ENCODE peak calls at places on chromosomes 1 and 21, in nine cellular contexts. L is IMR-90, O is NB4, Q is esophagus squamous epithelium, F is adrenal gland, M is heart left ventricle, A is prostate gland, W is body of pancreas, P is ovary. R is an unnamed sample.

GRCh38 chr1:166906647-166907046 is 30.6 kb upstream of the TADA1 start:
- DNase-seq in L (no peak), O (no peak), Q (no peak), F (no peak), M (no peak), A (no peak), W (no peak), P (no peak), R (no peak)

GRCh38 chr1:193552274-193552673 is 365.9 kb upstream of the B3GALT2 start:
- DNase-seq in L (no peak), O (no peak), Q (no peak), F (no peak), M (no peak), A (no peak), W (no peak), P (no peak), R (no peak)

GRCh38 chr1:186620951-186621350 is 59.3 kb downstream of the PTGS2 start:
- DNase-seq in L (peak), O (peak), Q (no peak), F (no peak), M (no peak), A (no peak), W (no peak), P (no peak), R (no peak)

GRCh38 chr21:36753556-36753955 is 54.6 kb downstream of the SIM2 start:
- DNase-seq in L (peak), O (no peak), Q (no peak), F (no peak), M (no peak), A (no peak), W (no peak), P (no peak), R (no peak)

GRCh38 chr1:157399984-157400382 is 152.3 kb downstream of the FCRL5 start:
- DNase-seq in L (no peak), O (peak), Q (no peak), F (no peak), M (no peak), A (no peak), W (no peak), P (no peak), R (no peak)

GRCh38 chr21:44742418-44743153 is 31.2 kb upstream of the TSPEAR start:
- DNase-seq in L (peak), O (peak), Q (no peak), F (no peak), M (no peak), A (no peak), W (no peak), P (no peak), R (no peak)

GRCh38 chr1:205546541-205546940 is 42.1 kb downstream of the CDK18 start:
- DNase-seq in L (no peak), O (no peak), Q (no peak), F (no peak), M (no peak), A (no peak), W (no peak), P (no peak), R (no peak)

GRCh38 chr21:45859041-45859761 is 122.4 kb upstream of the COL6A1 start:
- DNase-seq in L (no peak), O (no peak), Q (no peak), F (no peak), M (no peak), A (no peak), W (no peak), P (no peak), R (no peak)

GRCh38 chr1:235357485-235358378 is 9.5 kb upstream of the TBCE start:
- DNase-seq in L (no peak), O (no peak), Q (no peak), F (no peak), M (no peak), A (no peak), W (no peak), P (no peak), R (no peak)

GRCh38 chr1:65009176-65009575 is 42.8 kb upstream of the JAK1 start:
- DNase-seq in L (no peak), O (no peak), Q (no peak), F (no peak), M (no peak), A (no peak), W (no peak), P (no peak), R (no peak)

GRCh38 chr21:33976980-33977720 is 61.5 kb upstream of the ATP5PO start:
- DNase-seq in L (no peak), O (no peak), Q (no peak), F (no peak), M (no peak), A (no peak), W (no peak), P (no peak), R (no peak)

GRCh38 chr1:54111624-54112023 is 41.2 kb downstream of the CDCP2 start:
- DNase-seq in L (no peak), O (no peak), Q (no peak), F (no peak), M (no peak), A (no peak), W (no peak), P (no peak), R (no peak)

GRCh38 chr1:147787765-147788164 is 27.4 kb upstream of the GJA5 start:
- DNase-seq in L (no peak), O (no peak), Q (no peak), F (no peak), M (no peak), A (no peak), W (no peak), P (no peak), R (no peak)

GRCh38 chr1:214584805-214585766 is 17.9 kb upstream of the CENPF start:
- DNase-seq in L (peak), O (peak), Q (no peak), F (no peak), M (no peak), A (no peak), W (no peak), P (no peak), R (no peak)

GRCh38 chr1:228015276-228016180 is 8.7 kb downstream of the WNT3A start:
- DNase-seq in L (peak), O (no peak), Q (no peak), F (peak), M (no peak), A (no peak), W (peak), P (peak), R (peak)

GRCh38 chr1:200873671-200874397 is 1.1 kb downstream of the GPR25 start:
- DNase-seq in L (no peak), O (no peak), Q (no peak), F (no peak), M (no peak), A (no peak), W (no peak), P (no peak), R (no peak)

GRCh38 chr1:15714438-15715136 is 21.5 kb upstream of the SLC25A34 start:
- DNase-seq in L (peak), O (no peak), Q (no peak), F (no peak), M (peak), A (no peak), W (no peak), P (no peak), R (no peak)

GRCh38 chr1:243946946-243947345 is 96.9 kb upstream of the AKT3 start:
- DNase-seq in L (no peak), O (peak), Q (no peak), F (peak), M (no peak), A (no peak), W (no peak), P (no peak), R (no peak)

GRCh38 chr1:181179980-181180964 is 91.8 kb downstream of the IER5 start:
- DNase-seq in L (peak), O (no peak), Q (no peak), F (no peak), M (peak), A (no peak), W (peak), P (peak), R (peak)

GRCh38 chr21:45490049-45490731 is 52.0 kb downstream of the SLC19A1 start:
- DNase-seq in L (no peak), O (no peak), Q (no peak), F (no peak), M (no peak), A (no peak), W (no peak), P (no peak), R (no peak)

GRCh38 chr1:149845416-149845815 is 54.0 kb upstream of the BOLA1 start:
- DNase-seq in L (no peak), O (peak), Q (no peak), F (peak), M (no peak), A (no peak), W (no peak), P (no peak), R (no peak)

GRCh38 chr1:171081220-171081993 is 9.3 kb upstream of the FMO3 start:
- DNase-seq in L (peak), O (peak), Q (no peak), F (no peak), M (no peak), A (no peak), W (no peak), P (no peak), R (no peak)

GRCh38 chr21:42865361-42866160 is 13.8 kb downstream of the WDR4 start:
- DNase-seq in L (no peak), O (no peak), Q (no peak), F (no peak), M (peak), A (no peak), W (no peak), P (peak), R (no peak)

GRCh38 chr1:174428033-174428432 is 19.7 kb upstream of the GPR52 start:
- DNase-seq in L (no peak), O (no peak), Q (no peak), F (no peak), M (no peak), A (no peak), W (no peak), P (no peak), R (no peak)

GRCh38 chr1:57202254-57202653 is 221.6 kb downstream of the DAB1 start:
- DNase-seq in L (no peak), O (no peak), Q (no peak), F (no peak), M (no peak), A (no peak), W (no peak), P (no peak), R (no peak)

GRCh38 chr1:53593758-53594380 is 134.7 kb downstream of the DMRTB1 start:
- DNase-seq in L (no peak), O (no peak), Q (no peak), F (no peak), M (no peak), A (no peak), W (peak), P (no peak), R (no peak)

GRCh38 chr1:202200669-202201068 is 7.1 kb downstream of the LGR6 start:
- DNase-seq in L (no peak), O (no peak), Q (no peak), F (no peak), M (peak), A (peak), W (no peak), P (no peak), R (peak)

GRCh38 chr1:80534606-80535360 is 1266.0 kb upstream of the ADGRL2 start:
- DNase-seq in L (peak), O (no peak), Q (no peak), F (no peak), M (no peak), A (no peak), W (no peak), P (no peak), R (no peak)

GRCh38 chr1:38502772-38503171 is 356.8 kb downstream of the RRAGC start:
- DNase-seq in L (no peak), O (peak), Q (no peak), F (peak), M (no peak), A (no peak), W (no peak), P (no peak), R (no peak)
- TF ChIP-seq CTCF in L (peak), O (no peak), Q (no peak), F (no peak), M (no peak), A (no peak), W (no peak), P (no peak), R (no peak)

GRCh38 chr1:94244816-94245215 is 7.4 kb upstream of the ARHGAP29 start:
- DNase-seq in L (no peak), O (no peak), Q (no peak), F (no peak), M (no peak), A (no peak), W (no peak), P (no peak), R (no peak)

GRCh38 chr1:94246692-94247145 is 9.3 kb upstream of the ARHGAP29 start:
- DNase-seq in L (no peak), O (no peak), Q (no peak), F (no peak), M (peak), A (no peak), W (no peak), P (no peak), R (no peak)

GRCh38 chr1:94245747-94246438 is 8.5 kb upstream of the ARHGAP29 start:
- DNase-seq in L (peak), O (no peak), Q (no peak), F (no peak), M (no peak), A (no peak), W (no peak), P (no peak), R (no peak)

GRCh38 chr1:94248956-94249688 is 11.7 kb upstream of the ARHGAP29 start:
- DNase-seq in L (no peak), O (no peak), Q (no peak), F (no peak), M (no peak), A (no peak), W (no peak), P (no peak), R (no peak)

DNA sequence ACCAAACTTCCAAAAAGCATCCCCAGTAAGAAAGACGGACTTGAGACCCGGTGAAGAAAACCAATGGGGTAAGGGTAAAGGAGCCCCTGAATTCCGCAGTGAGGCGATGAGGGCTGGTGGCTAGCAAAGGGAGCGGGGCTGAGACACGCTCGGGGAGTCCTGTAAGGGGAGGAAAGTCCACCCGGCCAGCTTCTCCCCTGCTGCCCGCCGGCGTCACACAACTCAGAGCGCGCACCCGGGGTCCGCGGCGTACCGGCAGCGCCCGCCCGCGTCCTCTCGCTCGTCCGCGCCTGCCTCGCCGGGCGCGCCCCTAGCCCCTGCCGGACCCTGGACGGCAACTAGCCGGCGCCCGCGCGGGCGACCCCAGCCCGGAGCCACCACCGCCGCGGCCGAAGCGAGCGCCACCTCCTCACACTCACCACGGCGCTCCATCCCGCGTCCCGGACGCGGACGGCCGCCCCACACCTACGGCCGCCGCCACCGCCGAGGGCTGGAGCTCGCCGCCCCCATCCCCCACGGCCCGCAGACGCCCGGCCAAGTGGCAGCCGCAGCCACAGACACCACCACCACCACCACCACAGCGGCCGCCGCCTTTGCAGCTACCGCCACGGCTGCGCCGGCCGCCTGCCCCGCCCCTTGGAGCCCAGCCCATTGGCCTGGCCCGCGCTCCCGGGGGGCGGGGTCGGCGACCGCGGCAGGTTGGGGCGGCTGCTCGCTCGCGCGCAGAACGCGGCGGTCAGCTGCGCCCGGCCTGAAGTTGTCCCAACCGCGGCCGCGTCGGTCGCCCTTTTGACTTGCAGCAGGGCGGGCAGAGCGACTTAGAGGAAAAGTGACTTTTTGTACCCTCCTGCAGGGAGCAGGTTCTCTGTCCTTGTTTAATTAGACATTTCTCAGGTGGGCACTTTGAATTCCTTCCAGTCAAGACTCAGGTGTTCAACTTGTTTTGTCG is 10.0 kb upstream of the ARHGAP29 start:
- DNase-seq in L (peak), O (peak), Q (no peak), F (peak), M (peak), A (peak), W (peak), P (peak), R (peak)
- TF ChIP-seq POLR2A in L (no peak), O (no peak), Q (no peak), F (peak), M (no peak), A (peak), W (peak), P (peak), R (peak)

DNA sequence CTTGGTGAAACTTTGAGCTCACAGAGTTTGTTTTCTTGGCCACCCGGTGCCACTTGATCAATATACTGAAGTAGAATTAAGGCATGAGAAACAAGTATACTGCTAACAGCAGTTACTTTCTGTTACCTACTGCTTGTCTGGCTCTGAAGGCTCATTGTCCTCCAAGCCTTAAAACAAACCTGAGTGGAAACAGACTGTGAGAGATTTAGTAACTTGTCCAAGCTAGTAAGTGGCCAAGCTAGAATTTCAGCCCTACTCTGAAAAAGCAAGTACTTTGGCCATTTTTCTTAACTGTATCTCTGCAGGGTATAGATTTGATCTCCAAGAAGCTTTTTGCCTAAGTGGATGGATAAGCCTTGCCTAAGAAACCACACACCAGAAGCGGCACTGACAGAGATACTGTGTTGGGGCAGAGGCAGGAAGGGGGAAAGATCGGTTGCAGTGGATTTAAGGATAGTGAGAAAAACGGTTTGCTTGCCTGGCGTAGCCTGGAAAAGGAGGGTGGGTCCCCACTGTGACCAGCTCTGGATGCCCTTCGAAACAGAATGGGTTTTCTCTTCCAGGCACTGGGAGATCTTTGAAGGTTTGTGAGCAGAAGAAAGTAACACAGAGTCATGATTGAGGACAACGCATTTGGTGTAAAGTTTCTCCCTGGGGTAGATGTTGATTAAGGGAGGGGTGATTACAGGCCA is 2.1 kb upstream of the MACO1 start:
- DNase-seq in L (no peak), O (no peak), Q (no peak), F (no peak), M (no peak), A (no peak), W (no peak), P (no peak), R (no peak)
- TF ChIP-seq CTCF in L (no peak), O (no peak), Q (no peak), F (no peak), M (no peak), A (no peak), W (no peak), P (no peak), R (no peak)

DNA sequence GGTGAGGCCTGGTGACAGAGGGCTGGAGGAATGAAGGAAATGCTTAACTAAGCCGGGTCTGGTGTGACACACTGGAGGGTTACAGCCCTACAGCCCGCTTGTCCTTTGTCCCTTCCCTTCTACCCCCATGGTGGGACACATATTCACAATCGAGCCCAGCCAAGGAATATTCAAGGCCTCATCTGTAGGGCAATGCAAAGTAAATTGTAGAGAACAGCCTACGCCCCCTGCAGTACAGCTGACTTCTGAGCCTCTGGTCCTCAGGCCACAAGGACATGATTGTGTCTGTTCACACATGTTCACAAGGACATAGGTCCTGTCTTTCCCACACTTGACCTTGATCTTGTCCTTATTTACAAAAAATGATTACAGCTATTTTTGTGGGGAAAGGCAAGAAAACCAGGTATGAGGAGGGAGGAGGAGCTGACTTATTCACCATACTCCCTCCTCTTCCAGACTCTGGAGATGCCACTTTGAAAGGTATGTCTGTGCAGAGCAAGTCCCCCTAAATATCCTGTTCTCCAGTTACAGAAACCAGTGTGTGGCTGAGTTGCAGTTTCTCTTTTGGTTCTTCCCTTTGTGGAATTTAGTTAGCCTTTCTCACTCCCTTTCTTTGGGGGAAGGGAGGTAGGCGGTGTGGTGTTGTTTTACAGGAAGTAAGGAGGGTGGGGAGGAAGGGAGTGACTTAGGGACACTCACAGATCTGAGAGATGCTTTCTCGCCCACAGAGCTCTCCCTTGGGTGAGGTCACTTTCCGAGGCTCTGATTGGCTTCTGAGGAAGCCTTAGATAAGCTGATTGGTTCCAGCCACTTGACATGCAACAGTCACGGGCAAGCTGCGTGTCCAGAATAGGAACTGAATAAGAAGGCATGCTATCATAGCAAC is 14.6 kb downstream of the POLR3GL start:
- DNase-seq in L (peak), O (peak), Q (peak), F (peak), M (peak), A (peak), W (peak), P (peak), R (peak)
- TF ChIP-seq POLR2A in L (peak), O (no peak), Q (peak), F (peak), M (no peak), A (peak), W (peak), P (peak), R (peak)